ENCODE peak calls at places on chromosomes 4 and X, in six cellular contexts. F is left colon; B is fibroblast of lung; Y is C1 segment of cervical spinal cord; V is activated T-helper 9 cell treated with anti-CD3 and anti-CD28 coated beads, Interleukin-2, amount 50 U/mL, for 16 hours; T is effector memory CD8-positive, alpha-beta T cell. C is an unnamed sample.

GRCh38 chr4:139951051-139951450 is 202.9 kb downstream of the MAML3 start:
- DNase-seq in F (no peak), B (peak; percentile 74), V (no peak), T (no peak), Y (no peak), C (no peak)

GRCh38 chr4:123506311-123506685 is 109.7 kb downstream of the SPRY1 start:
- DNase-seq in V (no peak), B (no peak), Y (no peak), F (no peak), T (no peak), C (no peak)

GRCh38 chrX:100748133-100748532 is 16.2 kb upstream of the SYTL4 start:
- DNase-seq in V (no peak), F (no peak), T (no peak), Y (no peak), B (no peak), C (no peak)

GRCh38 chrX:136204571-136204970 is 46.6 kb downstream of the MAP7D3 start:
- DNase-seq in F (peak; percentile 49), T (peak; percentile 5), B (peak; percentile 66), Y (no peak), V (no peak), C (no peak)

GRCh38 chr4:167622481-167623240 is 388.4 kb upstream of the SPOCK3 start:
- DNase-seq in F (peak; percentile 30), B (peak; percentile 20), V (no peak), T (no peak), Y (no peak), C (peak; percentile 69)

GRCh38 chr4:68348577-68348976 is 1.3 kb downstream of the YTHDC1 start:
- DNase-seq in F (no peak), T (no peak), V (no peak), B (no peak), Y (no peak), C (peak; percentile 23)

GRCh38 chrX:1673337-1673736 is 58.5 kb downstream of the ASMT start:
- DNase-seq in V (peak; percentile 13), T (peak; percentile 47), Y (no peak), F (no peak), B (no peak), C (peak; percentile 46)

GRCh38 chrX:23900220-23900797 is 7.4 kb downstream of the APOO start:
- DNase-seq in Y (no peak), T (no peak), B (no peak), F (no peak), V (no peak), C (peak; percentile 55)

GRCh38 chr4:110508827-110509446 is 33.0 kb downstream of the ENPEP start:
- DNase-seq in V (no peak), F (no peak), Y (no peak), B (peak; percentile 40), T (no peak), C (peak; percentile 43)

GRCh38 chrX:55210931-55211677 is 9.0 kb upstream of the PAGE5 start:
- DNase-seq in T (no peak), V (no peak), F (no peak), B (no peak), Y (no peak), C (no peak)

GRCh38 chr4:3724319-3725231 is 41.6 kb upstream of the ADRA2C start:
- DNase-seq in B (no peak), Y (no peak), T (no peak), V (no peak), F (no peak), C (peak; percentile 38)

GRCh38 chr4:153075836-153076235 is 128.4 kb upstream of the TRIM2 start:
- DNase-seq in B (no peak), T (no peak), V (no peak), Y (no peak), F (no peak), C (no peak)

GRCh38 chr4:56129431-56129861 is 180.7 kb downstream of the CEP135 start:
- DNase-seq in Y (no peak), B (peak; percentile 49), T (no peak), V (no peak), F (peak; percentile 81), C (peak; percentile 24)

GRCh38 chr4:98285676-98286075 is 24.5 kb downstream of the RAP1GDS1 start:
- DNase-seq in T (no peak), Y (no peak), F (no peak), V (no peak), B (no peak), C (no peak)

GRCh38 chrX:115266300-115266699 is 23.2 kb upstream of the LUZP4 start:
- DNase-seq in F (no peak), Y (no peak), V (no peak), B (peak; percentile 10), T (no peak), C (peak; percentile 25)

GRCh38 chrX:119669424-119670037 is 23.4 kb downstream of the SEPTIN6 start:
- DNase-seq in T (no peak), Y (no peak), V (no peak), F (no peak), B (peak; percentile 58), C (no peak)

GRCh38 chrX:17567821-17568220 is 169.5 kb upstream of the SCML1 start:
- DNase-seq in B (no peak), T (no peak), Y (no peak), V (no peak), F (no peak), C (no peak)